ENCODE peak calls at places on chromosomes 4 and X, in nine cellular contexts. M is anterior cingulate cortex; V is activated CD4-positive, alpha-beta T cell treated with anti-CD3 and anti-CD28 coated beads, Interleukin-2, amount 50 U/mL, for 24 hours; G is iris pigment epithelial cell; I is AG04450; Q is SW 1271; R is fibroblast of mammary gland; H is NCI-H2171 treated with DMSO at 0.1 percent for 48 hours; D is HFF-Myc. L is an unnamed sample.

GRCh38 chr4:73723029-73723428 is 17.3 kb upstream of the CXCL8 start:
- DNase-seq in M (no peak), V (no peak), G (peak), I (no peak), Q (no peak), R (peak), H (no peak), D (no peak), L (no peak)

GRCh38 chr4:187666634-187667033 is 328.9 kb upstream of the ZFP42 start:
- DNase-seq in M (no peak), V (no peak), G (peak), I (no peak), Q (no peak), R (peak), H (no peak), D (no peak), L (peak)

GRCh38 chr4:109673303-109673702 is 29.9 kb downstream of the CASP6 start:
- DNase-seq in M (no peak), V (no peak), G (no peak), I (no peak), Q (no peak), R (no peak), H (no peak), D (no peak), L (no peak)

GRCh38 chr4:158169931-158170690 is 2.7 kb downstream of the GASK1B start:
- DNase-seq in M (no peak), V (no peak), G (no peak), I (no peak), Q (no peak), R (peak), H (no peak), D (no peak), L (peak)

GRCh38 chr4:96120206-96120605 is 280.3 kb downstream of the PDHA2 start:
- DNase-seq in M (no peak), V (no peak), G (no peak), I (no peak), Q (no peak), R (peak), H (no peak), D (no peak), L (no peak)

GRCh38 chr4:16083217-16084191 is at the start of gene PROM1:
- DNase-seq in M (no peak), V (no peak), G (no peak), I (no peak), Q (no peak), R (no peak), H (no peak), D (no peak), L (no peak)

GRCh38 chrX:103687073-103687695 is 685 bp upstream of the MORF4L2 start:
- DNase-seq in M (peak), V (peak), G (peak), I (peak), Q (peak), R (no peak), H (peak), D (no peak), L (no peak)

GRCh38 chr4:41294445-41295062 is 37.8 kb downstream of the UCHL1 start:
- DNase-seq in M (no peak), V (no peak), G (no peak), I (no peak), Q (no peak), R (peak), H (no peak), D (no peak), L (no peak)

GRCh38 chr4:177250056-177250696 is 59.5 kb upstream of the NEIL3 start:
- DNase-seq in M (peak), V (peak), G (peak), I (peak), Q (no peak), R (peak), H (peak), D (peak), L (peak)

GRCh38 chrX:118016422-118016821 is 100.2 kb downstream of the KLHL13 start:
- DNase-seq in M (no peak), V (no peak), G (no peak), I (no peak), Q (no peak), R (no peak), H (no peak), D (no peak), L (no peak)

GRCh38 chrX:154988719-154989118 is 33.8 kb downstream of the F8 start:
- DNase-seq in M (no peak), V (no peak), G (no peak), I (no peak), Q (no peak), R (no peak), H (no peak), D (no peak), L (no peak)

GRCh38 chr4:151957163-151957562 is 196.4 kb upstream of the GATB start:
- DNase-seq in M (no peak), V (no peak), G (no peak), I (no peak), Q (no peak), R (no peak), H (no peak), D (no peak), L (peak)

GRCh38 chrX:2705036-2705435 is 13.9 kb downstream of the CD99 start:
- DNase-seq in M (no peak), V (no peak), G (no peak), I (no peak), Q (no peak), R (peak), H (no peak), D (no peak), L (peak)

GRCh38 chr4:2259541-2260267 is 2.2 kb downstream of the MXD4 start:
- DNase-seq in M (no peak), V (no peak), G (no peak), I (no peak), Q (no peak), R (no peak), H (no peak), D (no peak), L (no peak)

GRCh38 chrX:2497961-2498780 is 2.6 kb downstream of the DHRSX start:
- DNase-seq in M (no peak), V (no peak), G (peak), I (no peak), Q (no peak), R (peak), H (no peak), D (no peak), L (peak)

GRCh38 chrX:129600981-129601424 is 53.8 kb downstream of the APLN start:
- DNase-seq in M (peak), V (no peak), G (peak), I (no peak), Q (no peak), R (peak), H (peak), D (no peak), L (peak)

GRCh38 chrX:117990438-117990837 is 126.2 kb downstream of the KLHL13 start:
- DNase-seq in M (no peak), V (no peak), G (peak), I (peak), Q (no peak), R (peak), H (no peak), D (no peak), L (no peak)

GRCh38 chr4:145709336-145709735 is 29.4 kb downstream of the C4orf51 start:
- DNase-seq in M (no peak), V (no peak), G (no peak), I (no peak), Q (no peak), R (no peak), H (peak), D (no peak), L (no peak)

GRCh38 chrX:16827225-16827624 is 41.0 kb downstream of the TXLNG start:
- DNase-seq in M (no peak), V (no peak), G (peak), I (no peak), Q (no peak), R (peak), H (no peak), D (no peak), L (no peak)

GRCh38 chr4:39348371-39349265 is 17.5 kb downstream of the RFC1 start:
- DNase-seq in M (no peak), V (no peak), G (peak), I (no peak), Q (no peak), R (no peak), H (no peak), D (no peak), L (peak)

GRCh38 chr4:165461176-165461835 is 82.5 kb downstream of the CPE start:
- DNase-seq in M (no peak), V (no peak), G (peak), I (peak), Q (no peak), R (peak), H (no peak), D (no peak), L (peak)

GRCh38 chrX:18353931-18354368 is 538 bp downstream of the SCML2 start:
- DNase-seq in M (no peak), V (no peak), G (no peak), I (no peak), Q (no peak), R (no peak), H (peak), D (no peak), L (no peak)

GRCh38 chr4:1656132-1656531 is 28.0 kb downstream of the FAM53A start:
- DNase-seq in M (no peak), V (no peak), G (no peak), I (no peak), Q (no peak), R (no peak), H (no peak), D (no peak), L (no peak)

GRCh38 chr4:144666539-144667175 is 20.7 kb downstream of the HHIP start:
- DNase-seq in M (no peak), V (no peak), G (peak), I (no peak), Q (no peak), R (peak), H (no peak), D (peak), L (peak)

GRCh38 chr4:29153642-29154041 is 1566.5 kb upstream of the PCDH7 start:
- DNase-seq in M (no peak), V (no peak), G (no peak), I (no peak), Q (no peak), R (no peak), H (no peak), D (no peak), L (no peak)

GRCh38 chrX:131979116-131979515 is 44.0 kb upstream of the STK26 start:
- DNase-seq in M (no peak), V (no peak), G (no peak), I (no peak), Q (no peak), R (no peak), H (no peak), D (no peak), L (no peak)

GRCh38 chr4:18538121-18538520 is 516.6 kb upstream of the LCORL start:
- DNase-seq in M (no peak), V (no peak), G (no peak), I (no peak), Q (no peak), R (no peak), H (no peak), D (no peak), L (no peak)

GRCh38 chr4:122224348-122224747 is 72.2 kb downstream of the BLTP1 start:
- DNase-seq in M (no peak), V (no peak), G (peak), I (peak), Q (no peak), R (peak), H (no peak), D (no peak), L (peak)

GRCh38 chr4:177554966-177555574 is 112.8 kb upstream of the AGA start:
- DNase-seq in M (no peak), V (no peak), G (peak), I (no peak), Q (no peak), R (peak), H (no peak), D (peak), L (peak)

GRCh38 chrX:32618154-32618553 is 593.2 kb downstream of the DMD start:
- DNase-seq in M (no peak), V (no peak), G (no peak), I (no peak), Q (no peak), R (no peak), H (no peak), D (no peak), L (no peak)

GRCh38 chr4:1478766-1479355 is 72.6 kb upstream of the NKX1-1 start:
- DNase-seq in M (no peak), V (no peak), G (no peak), I (no peak), Q (no peak), R (no peak), H (no peak), D (no peak), L (no peak)

GRCh38 chr4:22343606-22344005 is 172.3 kb downstream of the ADGRA3 start:
- DNase-seq in M (no peak), V (no peak), G (no peak), I (no peak), Q (no peak), R (no peak), H (no peak), D (no peak), L (no peak)

GRCh38 chrX:97616883-97617510 is 733.3 kb downstream of the RPA4 start:
- DNase-seq in M (no peak), V (no peak), G (peak), I (peak), Q (no peak), R (peak), H (no peak), D (peak), L (peak)

GRCh38 chr4:101823864-101824263 is 33.3 kb downstream of the BANK1 start:
- DNase-seq in M (no peak), V (no peak), G (no peak), I (no peak), Q (no peak), R (no peak), H (no peak), D (no peak), L (no peak)

GRCh38 chr4:90837241-90837640 is 710.0 kb downstream of the CCSER1 start:
- DNase-seq in M (no peak), V (no peak), G (peak), I (no peak), Q (no peak), R (no peak), H (no peak), D (no peak), L (no peak)

GRCh38 chrX:150548684-150549083 is 19.7 kb upstream of the MTM1 start:
- DNase-seq in M (no peak), V (no peak), G (no peak), I (no peak), Q (no peak), R (peak), H (no peak), D (no peak), L (no peak)

GRCh38 chr4:92840880-92841279 is 537.1 kb downstream of the GRID2 start:
- DNase-seq in M (no peak), V (no peak), G (no peak), I (no peak), Q (no peak), R (no peak), H (no peak), D (no peak), L (no peak)

GRCh38 chr4:6448476-6449170 is 23.8 kb downstream of the PPP2R2C start:
- DNase-seq in M (no peak), V (no peak), G (no peak), I (no peak), Q (no peak), R (no peak), H (no peak), D (no peak), L (no peak)

GRCh38 chrX:20244936-20245335 is 21.8 kb downstream of the RPS6KA3 start:
- DNase-seq in M (no peak), V (no peak), G (no peak), I (no peak), Q (no peak), R (peak), H (no peak), D (no peak), L (no peak)

L was measured in mesenchymal stem cell.